ENCODE peak calls at places on chromosomes 5 and 9, in seven cellular contexts. Z is COR-L47; G is CD4-positive, alpha-beta T cell; H is NCI-H524; K is OCI-LY7; S is GM04504; U is stimulated activated CD4-positive, alpha-beta T cell treated with anti-CD3 and anti-CD28 coated beads, Interleukin-1b, Interleukin-23, amount 100 ng/mL, for 48 hours. B is an unnamed sample.

GRCh38 chr5:97494465-97494864 is 311.4 kb upstream of the RIOK2 start:
- DNase-seq in S (no peak), G (no peak), U (no peak), Z (no peak), H (no peak), K (no peak), B (no peak)

GRCh38 chr5:168830833-168831232 is 251.7 kb upstream of the PANK3 start:
- DNase-seq in G (no peak), U (no peak), Z (no peak), H (no peak), S (no peak), K (no peak), B (no peak)

GRCh38 chr9:122125891-122126331 is 32.8 kb upstream of the TTLL11 start:
- DNase-seq in S (no peak), K (no peak), Z (no peak), U (no peak), G (no peak), H (peak; percentile 35), B (no peak)

GRCh38 chr5:150616024-150616470 is 24.4 kb upstream of the SYNPO start:
- DNase-seq in H (peak; percentile 85), U (no peak), S (no peak), G (no peak), Z (no peak), K (no peak), B (no peak)

GRCh38 chr9:35748858-35749514 is at the start of the genes GBA2 and RGP1:
- DNase-seq in G (peak; percentile 52), H (peak; percentile 67), Z (peak; percentile 74), U (peak; percentile 63), S (no peak), K (peak; percentile 79), B (peak; percentile 76)

GRCh38 chr9:68585034-68585761 is 44.5 kb upstream of the TMEM252 start:
- DNase-seq in H (no peak), U (no peak), S (no peak), K (no peak), Z (no peak), G (no peak), B (no peak)

GRCh38 chr9:110745656-110746055 is 77.1 kb downstream of the MUSK start:
- DNase-seq in G (no peak), S (no peak), U (no peak), Z (no peak), H (no peak), K (no peak), B (no peak)

GRCh38 chr9:72271617-72272478 is 93.2 kb downstream of the ZFAND5 start:
- DNase-seq in S (peak; percentile 23), G (peak; percentile 21), Z (peak; percentile 45), K (peak; percentile 60), U (peak; percentile 16), H (peak; percentile 17), B (no peak)

GRCh38 chr9:35832814-35833213 is 3.8 kb downstream of the TMEM8B start:
- DNase-seq in U (no peak), H (no peak), S (no peak), Z (no peak), G (no peak), K (no peak), B (no peak)